ENCODE peak calls at places on chromosomes 1 and 21, in five cellular contexts. One of them, this sample, is unnamed.

GRCh38 chr1:205319081-205320018 is 2.2 kb downstream of the NUAK2 start:
- DNase-seq in aorta: no peak
- DNase-seq in sciatic nerve: no peak
- DNase-seq in left colon: peak; percentile 89
- DNase-seq in activated T-helper 2 cell treated with anti-CD3 and anti-CD28 coated beads, Interferon-gamma antibody, Interleukin-2, Interleukin-4, amounts not matched to agents 10 μg/mL and 5 μg/mL and 100 μg/mL, durations not matched to agents 14 hours and 24 hours and 36 hours: peak; percentile 14
- DNase-seq in this sample: no peak

GRCh38 chr1:9652379-9653194 is 1.1 kb downstream of the PIK3CD start:
- DNase-seq in activated T-helper 2 cell treated with anti-CD3 and anti-CD28 coated beads, Interferon-gamma antibody, Interleukin-2, Interleukin-4, amounts not matched to agents 10 μg/mL and 5 μg/mL and 100 μg/mL, durations not matched to agents 14 hours and 24 hours and 36 hours: peak; percentile 71
- DNase-seq in sciatic nerve: peak; percentile 65
- DNase-seq in left colon: no peak
- DNase-seq in aorta: peak; percentile 77
- DNase-seq in this sample: no peak

GRCh38 chr1:70331962-70332361 is 22.6 kb downstream of the ANKRD13C start:
- DNase-seq in left colon: no peak
- DNase-seq in aorta: no peak
- DNase-seq in sciatic nerve: no peak
- DNase-seq in activated T-helper 2 cell treated with anti-CD3 and anti-CD28 coated beads, Interferon-gamma antibody, Interleukin-2, Interleukin-4, amounts not matched to agents 10 μg/mL and 5 μg/mL and 100 μg/mL, durations not matched to agents 14 hours and 24 hours and 36 hours: no peak
- DNase-seq in this sample: no peak

GRCh38 chr1:65846911-65847310 is 54.2 kb downstream of the PDE4B start:
- DNase-seq in aorta: no peak
- DNase-seq in activated T-helper 2 cell treated with anti-CD3 and anti-CD28 coated beads, Interferon-gamma antibody, Interleukin-2, Interleukin-4, amounts not matched to agents 10 μg/mL and 5 μg/mL and 100 μg/mL, durations not matched to agents 14 hours and 24 hours and 36 hours: no peak
- DNase-seq in left colon: no peak
- DNase-seq in sciatic nerve: no peak
- DNase-seq in this sample: no peak

GRCh38 chr1:110898734-110899457 is 25.9 kb downstream of the CD53 start:
- DNase-seq in left colon: no peak
- DNase-seq in aorta: no peak
- DNase-seq in activated T-helper 2 cell treated with anti-CD3 and anti-CD28 coated beads, Interferon-gamma antibody, Interleukin-2, Interleukin-4, amounts not matched to agents 10 μg/mL and 5 μg/mL and 100 μg/mL, durations not matched to agents 14 hours and 24 hours and 36 hours: no peak
- DNase-seq in sciatic nerve: no peak
- DNase-seq in this sample: no peak

GRCh38 chr1:21871943-21872342 is 59.9 kb downstream of the LDLRAD2 start:
- DNase-seq in sciatic nerve: no peak
- DNase-seq in activated T-helper 2 cell treated with anti-CD3 and anti-CD28 coated beads, Interferon-gamma antibody, Interleukin-2, Interleukin-4, amounts not matched to agents 10 μg/mL and 5 μg/mL and 100 μg/mL, durations not matched to agents 14 hours and 24 hours and 36 hours: no peak
- DNase-seq in left colon: no peak
- DNase-seq in aorta: no peak
- DNase-seq in this sample: no peak

GRCh38 chr1:228370941-228371740 is 35.5 kb downstream of the TRIM11 start:
- DNase-seq in left colon: no peak
- DNase-seq in aorta: peak; percentile 47
- DNase-seq in sciatic nerve: peak; percentile 58
- DNase-seq in activated T-helper 2 cell treated with anti-CD3 and anti-CD28 coated beads, Interferon-gamma antibody, Interleukin-2, Interleukin-4, amounts not matched to agents 10 μg/mL and 5 μg/mL and 100 μg/mL, durations not matched to agents 14 hours and 24 hours and 36 hours: no peak
- DNase-seq in this sample: no peak

GRCh38 chr1:90616395-90616794 is 100.7 kb downstream of the BARHL2 start:
- DNase-seq in sciatic nerve: no peak
- DNase-seq in activated T-helper 2 cell treated with anti-CD3 and anti-CD28 coated beads, Interferon-gamma antibody, Interleukin-2, Interleukin-4, amounts not matched to agents 10 μg/mL and 5 μg/mL and 100 μg/mL, durations not matched to agents 14 hours and 24 hours and 36 hours: no peak
- DNase-seq in aorta: no peak
- DNase-seq in left colon: no peak
- DNase-seq in this sample: peak; percentile 86

GRCh38 chr1:232367293-232367692 is 262.6 kb downstream of the SIPA1L2 start:
- DNase-seq in left colon: no peak
- DNase-seq in activated T-helper 2 cell treated with anti-CD3 and anti-CD28 coated beads, Interferon-gamma antibody, Interleukin-2, Interleukin-4, amounts not matched to agents 10 μg/mL and 5 μg/mL and 100 μg/mL, durations not matched to agents 14 hours and 24 hours and 36 hours: no peak
- DNase-seq in aorta: no peak
- DNase-seq in sciatic nerve: no peak
- DNase-seq in this sample: peak; percentile 76

GRCh38 chr1:178530037-178530402 is 17.1 kb downstream of the TEX35 start:
- DNase-seq in left colon: no peak
- DNase-seq in aorta: peak; percentile 51
- DNase-seq in activated T-helper 2 cell treated with anti-CD3 and anti-CD28 coated beads, Interferon-gamma antibody, Interleukin-2, Interleukin-4, amounts not matched to agents 10 μg/mL and 5 μg/mL and 100 μg/mL, durations not matched to agents 14 hours and 24 hours and 36 hours: no peak
- DNase-seq in sciatic nerve: no peak
- DNase-seq in this sample: peak; percentile 45

GRCh38 chr1:206926286-206926685 is 4.5 kb upstream of the FCMR start:
- DNase-seq in aorta: peak; percentile 27
- DNase-seq in sciatic nerve: no peak
- DNase-seq in activated T-helper 2 cell treated with anti-CD3 and anti-CD28 coated beads, Interferon-gamma antibody, Interleukin-2, Interleukin-4, amounts not matched to agents 10 μg/mL and 5 μg/mL and 100 μg/mL, durations not matched to agents 14 hours and 24 hours and 36 hours: no peak
- DNase-seq in left colon: no peak
- DNase-seq in this sample: no peak

GRCh38 chr1:248841702-248842395 is 3.8 kb downstream of the ZNF672 start:
- DNase-seq in aorta: no peak
- DNase-seq in sciatic nerve: peak; percentile 55
- DNase-seq in left colon: no peak
- DNase-seq in activated T-helper 2 cell treated with anti-CD3 and anti-CD28 coated beads, Interferon-gamma antibody, Interleukin-2, Interleukin-4, amounts not matched to agents 10 μg/mL and 5 μg/mL and 100 μg/mL, durations not matched to agents 14 hours and 24 hours and 36 hours: peak; percentile 26
- DNase-seq in this sample: peak; percentile 87

GRCh38 chr1:93678491-93678890 is 3.1 kb downstream of the BCAR3 start:
- DNase-seq in aorta: no peak
- DNase-seq in left colon: no peak
- DNase-seq in activated T-helper 2 cell treated with anti-CD3 and anti-CD28 coated beads, Interferon-gamma antibody, Interleukin-2, Interleukin-4, amounts not matched to agents 10 μg/mL and 5 μg/mL and 100 μg/mL, durations not matched to agents 14 hours and 24 hours and 36 hours: no peak
- DNase-seq in sciatic nerve: no peak
- DNase-seq in this sample: peak; percentile 37

GRCh38 chr1:204584699-204585372 is 68.6 kb downstream of the MDM4 start:
- DNase-seq in left colon: no peak
- DNase-seq in sciatic nerve: no peak
- DNase-seq in activated T-helper 2 cell treated with anti-CD3 and anti-CD28 coated beads, Interferon-gamma antibody, Interleukin-2, Interleukin-4, amounts not matched to agents 10 μg/mL and 5 μg/mL and 100 μg/mL, durations not matched to agents 14 hours and 24 hours and 36 hours: no peak
- DNase-seq in aorta: no peak
- DNase-seq in this sample: peak; percentile 69

GRCh38 chr1:159843459-159843858 is 16.8 kb downstream of the SLAMF8 start:
- DNase-seq in aorta: no peak
- DNase-seq in sciatic nerve: no peak
- DNase-seq in activated T-helper 2 cell treated with anti-CD3 and anti-CD28 coated beads, Interferon-gamma antibody, Interleukin-2, Interleukin-4, amounts not matched to agents 10 μg/mL and 5 μg/mL and 100 μg/mL, durations not matched to agents 14 hours and 24 hours and 36 hours: no peak
- DNase-seq in left colon: no peak
- DNase-seq in this sample: no peak

GRCh38 chr1:38061883-38062328 is 15.3 kb upstream of the POU3F1 start:
- DNase-seq in left colon: no peak
- DNase-seq in aorta: no peak
- DNase-seq in sciatic nerve: no peak
- DNase-seq in activated T-helper 2 cell treated with anti-CD3 and anti-CD28 coated beads, Interferon-gamma antibody, Interleukin-2, Interleukin-4, amounts not matched to agents 10 μg/mL and 5 μg/mL and 100 μg/mL, durations not matched to agents 14 hours and 24 hours and 36 hours: no peak
- DNase-seq in this sample: no peak

GRCh38 chr1:22893292-22893691 is 79.4 kb downstream of the LACTBL1 start:
- DNase-seq in activated T-helper 2 cell treated with anti-CD3 and anti-CD28 coated beads, Interferon-gamma antibody, Interleukin-2, Interleukin-4, amounts not matched to agents 10 μg/mL and 5 μg/mL and 100 μg/mL, durations not matched to agents 14 hours and 24 hours and 36 hours: no peak
- DNase-seq in sciatic nerve: no peak
- DNase-seq in aorta: no peak
- DNase-seq in left colon: no peak
- DNase-seq in this sample: no peak

GRCh38 chr1:32197074-32197473 is 3.3 kb upstream of the CCDC28B start:
- DNase-seq in left colon: no peak
- DNase-seq in aorta: no peak
- DNase-seq in activated T-helper 2 cell treated with anti-CD3 and anti-CD28 coated beads, Interferon-gamma antibody, Interleukin-2, Interleukin-4, amounts not matched to agents 10 μg/mL and 5 μg/mL and 100 μg/mL, durations not matched to agents 14 hours and 24 hours and 36 hours: no peak
- DNase-seq in sciatic nerve: no peak
- DNase-seq in this sample: no peak

GRCh38 chr1:151475175-151475574 is 15.9 kb upstream of the POGZ start:
- DNase-seq in sciatic nerve: no peak
- DNase-seq in activated T-helper 2 cell treated with anti-CD3 and anti-CD28 coated beads, Interferon-gamma antibody, Interleukin-2, Interleukin-4, amounts not matched to agents 10 μg/mL and 5 μg/mL and 100 μg/mL, durations not matched to agents 14 hours and 24 hours and 36 hours: no peak
- DNase-seq in left colon: no peak
- DNase-seq in aorta: no peak
- DNase-seq in this sample: no peak

GRCh38 chr1:2555634-2556276 is 416 bp upstream of the TNFRSF14 start:
- DNase-seq in aorta: peak; percentile 91
- DNase-seq in left colon: peak; percentile 92
- DNase-seq in sciatic nerve: peak; percentile 94
- DNase-seq in activated T-helper 2 cell treated with anti-CD3 and anti-CD28 coated beads, Interferon-gamma antibody, Interleukin-2, Interleukin-4, amounts not matched to agents 10 μg/mL and 5 μg/mL and 100 μg/mL, durations not matched to agents 14 hours and 24 hours and 36 hours: peak; percentile 76
- DNase-seq in this sample: no peak

GRCh38 chr1:151196292-151196800 is 2.0 kb upstream of the PIP5K1A start:
- DNase-seq in sciatic nerve: peak; percentile 79
- DNase-seq in aorta: peak; percentile 51
- DNase-seq in activated T-helper 2 cell treated with anti-CD3 and anti-CD28 coated beads, Interferon-gamma antibody, Interleukin-2, Interleukin-4, amounts not matched to agents 10 μg/mL and 5 μg/mL and 100 μg/mL, durations not matched to agents 14 hours and 24 hours and 36 hours: peak; percentile 34
- DNase-seq in left colon: peak; percentile 80
- DNase-seq in this sample: peak; percentile 69

GRCh38 chr1:62706985-62707745 is 19.0 kb upstream of the DOCK7 start:
- DNase-seq in activated T-helper 2 cell treated with anti-CD3 and anti-CD28 coated beads, Interferon-gamma antibody, Interleukin-2, Interleukin-4, amounts not matched to agents 10 μg/mL and 5 μg/mL and 100 μg/mL, durations not matched to agents 14 hours and 24 hours and 36 hours: no peak
- DNase-seq in left colon: no peak
- DNase-seq in sciatic nerve: no peak
- DNase-seq in aorta: no peak
- DNase-seq in this sample: no peak

GRCh38 chr21:39676054-39676771 is 63.5 kb downstream of the B3GALT5 start:
- DNase-seq in sciatic nerve: no peak
- DNase-seq in aorta: no peak
- DNase-seq in activated T-helper 2 cell treated with anti-CD3 and anti-CD28 coated beads, Interferon-gamma antibody, Interleukin-2, Interleukin-4, amounts not matched to agents 10 μg/mL and 5 μg/mL and 100 μg/mL, durations not matched to agents 14 hours and 24 hours and 36 hours: no peak
- DNase-seq in left colon: peak; percentile 63
- DNase-seq in this sample: no peak

GRCh38 chr1:16090076-16090826 is 16.8 kb upstream of the FAM131C start:
- DNase-seq in aorta: peak; percentile 67
- DNase-seq in sciatic nerve: no peak
- DNase-seq in activated T-helper 2 cell treated with anti-CD3 and anti-CD28 coated beads, Interferon-gamma antibody, Interleukin-2, Interleukin-4, amounts not matched to agents 10 μg/mL and 5 μg/mL and 100 μg/mL, durations not matched to agents 14 hours and 24 hours and 36 hours: no peak
- DNase-seq in left colon: no peak
- DNase-seq in this sample: no peak

GRCh38 chr1:31989964-31990363 is 23.7 kb upstream of the KHDRBS1 start:
- DNase-seq in activated T-helper 2 cell treated with anti-CD3 and anti-CD28 coated beads, Interferon-gamma antibody, Interleukin-2, Interleukin-4, amounts not matched to agents 10 μg/mL and 5 μg/mL and 100 μg/mL, durations not matched to agents 14 hours and 24 hours and 36 hours: no peak
- DNase-seq in left colon: no peak
- DNase-seq in sciatic nerve: no peak
- DNase-seq in aorta: no peak
- DNase-seq in this sample: no peak

GRCh38 chr1:57300186-57300585 is 123.7 kb downstream of the DAB1 start:
- DNase-seq in activated T-helper 2 cell treated with anti-CD3 and anti-CD28 coated beads, Interferon-gamma antibody, Interleukin-2, Interleukin-4, amounts not matched to agents 10 μg/mL and 5 μg/mL and 100 μg/mL, durations not matched to agents 14 hours and 24 hours and 36 hours: no peak
- DNase-seq in left colon: no peak
- DNase-seq in sciatic nerve: no peak
- DNase-seq in aorta: no peak
- DNase-seq in this sample: no peak

GRCh38 chr1:6251233-6251632 is 7.3 kb downstream of the HES3 start:
- DNase-seq in sciatic nerve: no peak
- DNase-seq in left colon: no peak
- DNase-seq in aorta: peak; percentile 72
- DNase-seq in activated T-helper 2 cell treated with anti-CD3 and anti-CD28 coated beads, Interferon-gamma antibody, Interleukin-2, Interleukin-4, amounts not matched to agents 10 μg/mL and 5 μg/mL and 100 μg/mL, durations not matched to agents 14 hours and 24 hours and 36 hours: no peak
- DNase-seq in this sample: peak; percentile 38

GRCh38 chr1:46466477-46467182 is 23.0 kb upstream of the DMBX1 start:
- DNase-seq in sciatic nerve: no peak
- DNase-seq in left colon: no peak
- DNase-seq in aorta: peak; percentile 83
- DNase-seq in activated T-helper 2 cell treated with anti-CD3 and anti-CD28 coated beads, Interferon-gamma antibody, Interleukin-2, Interleukin-4, amounts not matched to agents 10 μg/mL and 5 μg/mL and 100 μg/mL, durations not matched to agents 14 hours and 24 hours and 36 hours: no peak
- DNase-seq in this sample: peak; percentile 93

GRCh38 chr1:201077736-201078135 is 34.5 kb downstream of the CACNA1S start:
- DNase-seq in left colon: no peak
- DNase-seq in activated T-helper 2 cell treated with anti-CD3 and anti-CD28 coated beads, Interferon-gamma antibody, Interleukin-2, Interleukin-4, amounts not matched to agents 10 μg/mL and 5 μg/mL and 100 μg/mL, durations not matched to agents 14 hours and 24 hours and 36 hours: no peak
- DNase-seq in sciatic nerve: no peak
- DNase-seq in aorta: peak; percentile 65
- DNase-seq in this sample: no peak

GRCh38 chr1:212918751-212919150 is 31.6 kb upstream of the VASH2 start:
- DNase-seq in aorta: no peak
- DNase-seq in left colon: no peak
- DNase-seq in sciatic nerve: no peak
- DNase-seq in activated T-helper 2 cell treated with anti-CD3 and anti-CD28 coated beads, Interferon-gamma antibody, Interleukin-2, Interleukin-4, amounts not matched to agents 10 μg/mL and 5 μg/mL and 100 μg/mL, durations not matched to agents 14 hours and 24 hours and 36 hours: no peak
- DNase-seq in this sample: peak; percentile 38

GRCh38 chr1:99705385-99705784 is 59.5 kb downstream of the PALMD start:
- DNase-seq in aorta: no peak
- DNase-seq in activated T-helper 2 cell treated with anti-CD3 and anti-CD28 coated beads, Interferon-gamma antibody, Interleukin-2, Interleukin-4, amounts not matched to agents 10 μg/mL and 5 μg/mL and 100 μg/mL, durations not matched to agents 14 hours and 24 hours and 36 hours: no peak
- DNase-seq in sciatic nerve: no peak
- DNase-seq in left colon: no peak
- DNase-seq in this sample: no peak

GRCh38 chr1:90402893-90403849 is 313.9 kb downstream of the BARHL2 start:
- DNase-seq in aorta: no peak
- DNase-seq in activated T-helper 2 cell treated with anti-CD3 and anti-CD28 coated beads, Interferon-gamma antibody, Interleukin-2, Interleukin-4, amounts not matched to agents 10 μg/mL and 5 μg/mL and 100 μg/mL, durations not matched to agents 14 hours and 24 hours and 36 hours: no peak
- DNase-seq in left colon: peak; percentile 60
- DNase-seq in sciatic nerve: no peak
- DNase-seq in this sample: peak; percentile 63

GRCh38 chr1:212678456-212679410 is 20.9 kb downstream of the BATF3 start:
- DNase-seq in aorta: no peak
- DNase-seq in activated T-helper 2 cell treated with anti-CD3 and anti-CD28 coated beads, Interferon-gamma antibody, Interleukin-2, Interleukin-4, amounts not matched to agents 10 μg/mL and 5 μg/mL and 100 μg/mL, durations not matched to agents 14 hours and 24 hours and 36 hours: no peak
- DNase-seq in sciatic nerve: no peak
- DNase-seq in left colon: no peak
- DNase-seq in this sample: peak; percentile 48

GRCh38 chr1:94335950-94336349 is 82.2 kb upstream of the ABCD3 start:
- DNase-seq in activated T-helper 2 cell treated with anti-CD3 and anti-CD28 coated beads, Interferon-gamma antibody, Interleukin-2, Interleukin-4, amounts not matched to agents 10 μg/mL and 5 μg/mL and 100 μg/mL, durations not matched to agents 14 hours and 24 hours and 36 hours: no peak
- DNase-seq in sciatic nerve: peak; percentile 79
- DNase-seq in aorta: no peak
- DNase-seq in left colon: peak; percentile 69
- DNase-seq in this sample: peak; percentile 86

GRCh38 chr1:214739621-214740238 is 136.7 kb downstream of the CENPF start:
- DNase-seq in left colon: no peak
- DNase-seq in aorta: no peak
- DNase-seq in activated T-helper 2 cell treated with anti-CD3 and anti-CD28 coated beads, Interferon-gamma antibody, Interleukin-2, Interleukin-4, amounts not matched to agents 10 μg/mL and 5 μg/mL and 100 μg/mL, durations not matched to agents 14 hours and 24 hours and 36 hours: no peak
- DNase-seq in sciatic nerve: no peak
- DNase-seq in this sample: no peak

GRCh38 chr1:206833741-206834140 is 31.7 kb upstream of the IL20 start:
- DNase-seq in left colon: peak; percentile 59
- DNase-seq in aorta: no peak
- DNase-seq in activated T-helper 2 cell treated with anti-CD3 and anti-CD28 coated beads, Interferon-gamma antibody, Interleukin-2, Interleukin-4, amounts not matched to agents 10 μg/mL and 5 μg/mL and 100 μg/mL, durations not matched to agents 14 hours and 24 hours and 36 hours: no peak
- DNase-seq in sciatic nerve: no peak
- DNase-seq in this sample: no peak

GRCh38 chr1:151461694-151462093 is 2.4 kb upstream of the POGZ start:
- DNase-seq in aorta: no peak
- DNase-seq in sciatic nerve: no peak
- DNase-seq in left colon: no peak
- DNase-seq in activated T-helper 2 cell treated with anti-CD3 and anti-CD28 coated beads, Interferon-gamma antibody, Interleukin-2, Interleukin-4, amounts not matched to agents 10 μg/mL and 5 μg/mL and 100 μg/mL, durations not matched to agents 14 hours and 24 hours and 36 hours: no peak
- DNase-seq in this sample: no peak

GRCh38 chr1:1874901-1875300 is 16.0 kb downstream of the GNB1 start:
- DNase-seq in sciatic nerve: no peak
- DNase-seq in activated T-helper 2 cell treated with anti-CD3 and anti-CD28 coated beads, Interferon-gamma antibody, Interleukin-2, Interleukin-4, amounts not matched to agents 10 μg/mL and 5 μg/mL and 100 μg/mL, durations not matched to agents 14 hours and 24 hours and 36 hours: no peak
- DNase-seq in left colon: no peak
- DNase-seq in aorta: no peak
- DNase-seq in this sample: no peak

GRCh38 chr21:39489380-39489924 is 37.7 kb downstream of the SH3BGR start:
- DNase-seq in activated T-helper 2 cell treated with anti-CD3 and anti-CD28 coated beads, Interferon-gamma antibody, Interleukin-2, Interleukin-4, amounts not matched to agents 10 μg/mL and 5 μg/mL and 100 μg/mL, durations not matched to agents 14 hours and 24 hours and 36 hours: no peak
- DNase-seq in sciatic nerve: no peak
- DNase-seq in left colon: no peak
- DNase-seq in aorta: no peak
- DNase-seq in this sample: no peak